ENCODE peak calls at places on chromosome 12, in eight cellular contexts. One of them, this sample, is unnamed.

GRCh38 chr12:7241404-7242005 is 52.0 kb downstream of the PEX5 start:
- DNase-seq in CD8-positive, alpha-beta T cell: no peak
- DNase-seq in AG09319: no peak
- DNase-seq in cardiac fibroblast: peak; percentile 58
- DNase-seq in glutamatergic neuron: no peak
- DNase-seq in GM12864: no peak
- DNase-seq in activated CD8-positive, alpha-beta T cell treated with anti-CD3 and anti-CD28 coated beads for 36 hours: no peak
- DNase-seq in fibroblast of mammary gland: peak; percentile 95
- DNase-seq in this sample: no peak

GRCh38 chr12:43292699-43293098 is 259.3 kb downstream of the ADAMTS20 start:
- DNase-seq in CD8-positive, alpha-beta T cell: no peak
- DNase-seq in cardiac fibroblast: peak; percentile 83
- DNase-seq in glutamatergic neuron: no peak
- DNase-seq in GM12864: no peak
- DNase-seq in activated CD8-positive, alpha-beta T cell treated with anti-CD3 and anti-CD28 coated beads for 36 hours: no peak
- DNase-seq in fibroblast of mammary gland: peak; percentile 77
- DNase-seq in AG09319: no peak
- DNase-seq in this sample: no peak

GRCh38 chr12:30823764-30824163 is 69.0 kb upstream of the CAPRIN2 start:
- DNase-seq in GM12864: no peak
- DNase-seq in cardiac fibroblast: no peak
- DNase-seq in activated CD8-positive, alpha-beta T cell treated with anti-CD3 and anti-CD28 coated beads for 36 hours: no peak
- DNase-seq in glutamatergic neuron: no peak
- DNase-seq in AG09319: no peak
- DNase-seq in fibroblast of mammary gland: no peak
- DNase-seq in CD8-positive, alpha-beta T cell: no peak
- DNase-seq in this sample: no peak

GRCh38 chr12:1595026-1595561 is 713 bp upstream of the FBXL14 start:
- DNase-seq in cardiac fibroblast: peak; percentile 55
- DNase-seq in GM12864: no peak
- DNase-seq in fibroblast of mammary gland: no peak
- DNase-seq in glutamatergic neuron: no peak
- DNase-seq in AG09319: no peak
- DNase-seq in CD8-positive, alpha-beta T cell: no peak
- DNase-seq in activated CD8-positive, alpha-beta T cell treated with anti-CD3 and anti-CD28 coated beads for 36 hours: no peak
- DNase-seq in this sample: no peak

GRCh38 chr12:111122458-111122878 is 202.1 kb upstream of the MYL2 start:
- DNase-seq in activated CD8-positive, alpha-beta T cell treated with anti-CD3 and anti-CD28 coated beads for 36 hours: no peak
- DNase-seq in AG09319: no peak
- DNase-seq in glutamatergic neuron: no peak
- DNase-seq in GM12864: no peak
- DNase-seq in CD8-positive, alpha-beta T cell: no peak
- DNase-seq in cardiac fibroblast: no peak
- DNase-seq in fibroblast of mammary gland: no peak
- DNase-seq in this sample: no peak

GRCh38 chr12:90102957-90103652 is 394.5 kb upstream of the ATP2B1 start:
- DNase-seq in activated CD8-positive, alpha-beta T cell treated with anti-CD3 and anti-CD28 coated beads for 36 hours: peak; percentile 39
- DNase-seq in AG09319: peak; percentile 12
- DNase-seq in fibroblast of mammary gland: peak; percentile 61
- DNase-seq in GM12864: peak; percentile 18
- DNase-seq in CD8-positive, alpha-beta T cell: peak; percentile 6
- DNase-seq in cardiac fibroblast: peak; percentile 68
- DNase-seq in glutamatergic neuron: no peak
- DNase-seq in this sample: peak; percentile 33

GRCh38 chr12:5874514-5874913 is 70.5 kb downstream of the ANO2 start:
- DNase-seq in AG09319: no peak
- DNase-seq in cardiac fibroblast: no peak
- DNase-seq in GM12864: no peak
- DNase-seq in CD8-positive, alpha-beta T cell: no peak
- DNase-seq in glutamatergic neuron: no peak
- DNase-seq in fibroblast of mammary gland: no peak
- DNase-seq in activated CD8-positive, alpha-beta T cell treated with anti-CD3 and anti-CD28 coated beads for 36 hours: no peak
- DNase-seq in this sample: no peak

GRCh38 chr12:89450922-89451321 is 73.7 kb downstream of the GALNT4 start:
- DNase-seq in AG09319: no peak
- DNase-seq in activated CD8-positive, alpha-beta T cell treated with anti-CD3 and anti-CD28 coated beads for 36 hours: no peak
- DNase-seq in fibroblast of mammary gland: no peak
- DNase-seq in GM12864: no peak
- DNase-seq in CD8-positive, alpha-beta T cell: no peak
- DNase-seq in cardiac fibroblast: peak; percentile 88
- DNase-seq in glutamatergic neuron: no peak
- DNase-seq in this sample: no peak

GRCh38 chr12:34598851-34599529 is 576.7 kb downstream of the ALG10 start:
- DNase-seq in activated CD8-positive, alpha-beta T cell treated with anti-CD3 and anti-CD28 coated beads for 36 hours: no peak
- DNase-seq in GM12864: no peak
- DNase-seq in cardiac fibroblast: no peak
- DNase-seq in glutamatergic neuron: no peak
- DNase-seq in AG09319: no peak
- DNase-seq in fibroblast of mammary gland: no peak
- DNase-seq in CD8-positive, alpha-beta T cell: no peak
- DNase-seq in this sample: peak; percentile 1

GRCh38 chr12:92061061-92061460 is 84.6 kb downstream of the BTG1 start:
- DNase-seq in glutamatergic neuron: no peak
- DNase-seq in cardiac fibroblast: no peak
- DNase-seq in activated CD8-positive, alpha-beta T cell treated with anti-CD3 and anti-CD28 coated beads for 36 hours: no peak
- DNase-seq in AG09319: no peak
- DNase-seq in CD8-positive, alpha-beta T cell: no peak
- DNase-seq in GM12864: no peak
- DNase-seq in fibroblast of mammary gland: no peak
- DNase-seq in this sample: no peak

GRCh38 chr12:95959107-95959506 is 16.0 kb downstream of the AMDHD1 start:
- DNase-seq in cardiac fibroblast: peak; percentile 28
- DNase-seq in glutamatergic neuron: no peak
- DNase-seq in AG09319: no peak
- DNase-seq in fibroblast of mammary gland: peak; percentile 19
- DNase-seq in activated CD8-positive, alpha-beta T cell treated with anti-CD3 and anti-CD28 coated beads for 36 hours: no peak
- DNase-seq in CD8-positive, alpha-beta T cell: no peak
- DNase-seq in GM12864: no peak
- DNase-seq in this sample: no peak

GRCh38 chr12:12909995-12910391 is 18.6 kb downstream of the GPRC5A start:
- DNase-seq in fibroblast of mammary gland: peak; percentile 58
- DNase-seq in glutamatergic neuron: no peak
- DNase-seq in cardiac fibroblast: no peak
- DNase-seq in activated CD8-positive, alpha-beta T cell treated with anti-CD3 and anti-CD28 coated beads for 36 hours: no peak
- DNase-seq in AG09319: no peak
- DNase-seq in CD8-positive, alpha-beta T cell: no peak
- DNase-seq in GM12864: no peak
- DNase-seq in this sample: no peak

GRCh38 chr12:2138871-2139308 is 86.1 kb downstream of the CACNA1C start:
- DNase-seq in GM12864: no peak
- DNase-seq in CD8-positive, alpha-beta T cell: no peak
- DNase-seq in activated CD8-positive, alpha-beta T cell treated with anti-CD3 and anti-CD28 coated beads for 36 hours: no peak
- DNase-seq in AG09319: no peak
- DNase-seq in fibroblast of mammary gland: no peak
- DNase-seq in glutamatergic neuron: no peak
- DNase-seq in cardiac fibroblast: peak; percentile 21
- DNase-seq in this sample: no peak

GRCh38 chr12:109291531-109292341 is 17.3 kb downstream of the FOXN4 start:
- DNase-seq in fibroblast of mammary gland: peak; percentile 14
- DNase-seq in activated CD8-positive, alpha-beta T cell treated with anti-CD3 and anti-CD28 coated beads for 36 hours: peak; percentile 14
- DNase-seq in cardiac fibroblast: peak; percentile 5
- DNase-seq in AG09319: peak; percentile 5
- DNase-seq in CD8-positive, alpha-beta T cell: no peak
- DNase-seq in glutamatergic neuron: peak; percentile 71
- DNase-seq in GM12864: no peak
- DNase-seq in this sample: no peak

DNA sequence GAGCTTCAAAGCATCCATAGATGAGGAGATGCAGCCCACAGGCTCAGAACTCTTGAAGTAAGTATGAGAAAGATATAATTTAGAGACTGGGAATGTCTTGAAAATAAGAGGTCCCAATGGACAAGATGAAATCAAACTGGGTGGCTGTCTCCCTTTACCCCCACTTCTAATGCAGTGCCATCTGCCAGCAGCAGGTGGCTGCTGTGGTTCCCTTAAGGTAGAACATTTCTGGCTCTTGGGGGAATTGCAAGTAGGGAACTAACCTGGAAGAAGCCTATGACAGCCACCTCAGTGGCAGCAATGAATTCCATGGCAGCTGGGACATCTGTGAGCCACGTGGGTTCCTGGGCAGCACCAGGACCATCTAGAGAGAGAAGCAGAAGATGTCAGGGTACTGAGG is 648 bp downstream of the ERP27 start:
- DNase-seq in glutamatergic neuron: no peak
- DNase-seq in AG09319: no peak
- DNase-seq in GM12864: no peak
- DNase-seq in fibroblast of mammary gland: no peak
- DNase-seq in activated CD8-positive, alpha-beta T cell treated with anti-CD3 and anti-CD28 coated beads for 36 hours: no peak
- DNase-seq in cardiac fibroblast: no peak
- DNase-seq in CD8-positive, alpha-beta T cell: no peak
- DNase-seq in this sample: no peak
- TF ChIP-seq CTCF in glutamatergic neuron: no peak
- TF ChIP-seq CTCF in AG09319: no peak
- TF ChIP-seq CTCF in GM12864: peak; percentile 54
- TF ChIP-seq CTCF in fibroblast of mammary gland: peak; percentile 13
- TF ChIP-seq CTCF in activated CD8-positive, alpha-beta T cell treated with anti-CD3 and anti-CD28 coated beads for 36 hours: no peak
- TF ChIP-seq CTCF in cardiac fibroblast: peak; percentile 17
- TF ChIP-seq CTCF in CD8-positive, alpha-beta T cell: peak; percentile 40
- TF ChIP-seq CTCF in this sample: peak; percentile 42

GRCh38 chr12:54045868-54046529 is 7.6 kb upstream of the HOXC4 start:
- DNase-seq in cardiac fibroblast: no peak
- DNase-seq in CD8-positive, alpha-beta T cell: no peak
- DNase-seq in glutamatergic neuron: no peak
- DNase-seq in fibroblast of mammary gland: no peak
- DNase-seq in activated CD8-positive, alpha-beta T cell treated with anti-CD3 and anti-CD28 coated beads for 36 hours: no peak
- DNase-seq in GM12864: no peak
- DNase-seq in AG09319: no peak
- DNase-seq in this sample: no peak
- TF ChIP-seq CTCF in cardiac fibroblast: no peak
- TF ChIP-seq CTCF in CD8-positive, alpha-beta T cell: no peak
- TF ChIP-seq CTCF in glutamatergic neuron: no peak
- TF ChIP-seq CTCF in fibroblast of mammary gland: no peak
- TF ChIP-seq CTCF in activated CD8-positive, alpha-beta T cell treated with anti-CD3 and anti-CD28 coated beads for 36 hours: no peak
- TF ChIP-seq CTCF in GM12864: no peak
- TF ChIP-seq CTCF in AG09319: no peak
- TF ChIP-seq CTCF in this sample: no peak

GRCh38 chr12:105980533-105980932 is 158.2 kb downstream of the NUAK1 start:
- DNase-seq in fibroblast of mammary gland: no peak
- DNase-seq in cardiac fibroblast: no peak
- DNase-seq in glutamatergic neuron: no peak
- DNase-seq in AG09319: no peak
- DNase-seq in GM12864: no peak
- DNase-seq in activated CD8-positive, alpha-beta T cell treated with anti-CD3 and anti-CD28 coated beads for 36 hours: no peak
- DNase-seq in CD8-positive, alpha-beta T cell: no peak
- DNase-seq in this sample: no peak

GRCh38 chr12:105985383-105985782 is 153.4 kb downstream of the NUAK1 start:
- DNase-seq in AG09319: no peak
- DNase-seq in GM12864: no peak
- DNase-seq in CD8-positive, alpha-beta T cell: no peak
- DNase-seq in fibroblast of mammary gland: no peak
- DNase-seq in glutamatergic neuron: no peak
- DNase-seq in cardiac fibroblast: no peak
- DNase-seq in activated CD8-positive, alpha-beta T cell treated with anti-CD3 and anti-CD28 coated beads for 36 hours: no peak
- DNase-seq in this sample: no peak

GRCh38 chr12:105982022-105982421 is 156.7 kb downstream of the NUAK1 start:
- DNase-seq in fibroblast of mammary gland: no peak
- DNase-seq in cardiac fibroblast: no peak
- DNase-seq in GM12864: no peak
- DNase-seq in AG09319: no peak
- DNase-seq in glutamatergic neuron: no peak
- DNase-seq in activated CD8-positive, alpha-beta T cell treated with anti-CD3 and anti-CD28 coated beads for 36 hours: no peak
- DNase-seq in CD8-positive, alpha-beta T cell: no peak
- DNase-seq in this sample: no peak

GRCh38 chr12:105986779-105987686 is 151.7 kb downstream of the NUAK1 start:
- DNase-seq in glutamatergic neuron: no peak
- DNase-seq in GM12864: no peak
- DNase-seq in activated CD8-positive, alpha-beta T cell treated with anti-CD3 and anti-CD28 coated beads for 36 hours: no peak
- DNase-seq in AG09319: no peak
- DNase-seq in fibroblast of mammary gland: peak; percentile 67
- DNase-seq in CD8-positive, alpha-beta T cell: no peak
- DNase-seq in cardiac fibroblast: peak; percentile 88
- DNase-seq in this sample: peak; percentile 14

DNA sequence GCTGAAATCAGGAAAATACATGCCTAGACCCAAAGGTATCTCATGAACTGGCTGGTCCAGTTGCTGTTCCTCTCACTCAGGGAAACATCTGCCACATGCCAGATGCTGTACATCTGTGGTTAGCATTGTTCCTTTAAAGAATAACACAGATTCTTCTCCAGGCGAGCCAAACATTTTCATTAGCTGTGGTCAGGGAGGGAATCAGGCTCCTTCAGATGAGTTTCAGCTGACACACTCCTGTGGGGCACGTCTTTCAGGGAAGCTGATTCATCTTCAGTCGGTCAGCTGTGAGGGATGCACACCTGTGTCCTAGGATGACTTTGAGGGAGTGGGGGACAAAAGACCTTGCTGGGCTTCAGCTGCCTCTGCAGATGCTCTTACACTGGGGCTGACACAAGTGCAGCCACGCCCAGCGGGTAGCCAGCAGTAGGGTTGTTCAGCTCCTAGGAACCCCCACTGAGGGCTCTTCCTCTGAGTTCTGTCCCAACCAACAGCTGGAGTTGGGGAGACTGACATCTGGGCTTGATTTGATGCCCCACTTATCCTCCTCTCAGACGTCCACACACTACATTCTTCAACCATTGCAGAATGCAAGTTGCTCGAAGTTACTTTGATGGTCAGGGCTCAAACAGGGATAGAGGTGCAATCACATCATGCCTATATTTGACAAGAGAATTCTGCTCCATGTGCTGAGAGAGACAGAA is 155.0 kb downstream of the NUAK1 start:
- DNase-seq in CD8-positive, alpha-beta T cell: no peak
- DNase-seq in GM12864: no peak
- DNase-seq in glutamatergic neuron: no peak
- DNase-seq in cardiac fibroblast: peak; percentile 94
- DNase-seq in AG09319: no peak
- DNase-seq in fibroblast of mammary gland: peak; percentile 57
- DNase-seq in activated CD8-positive, alpha-beta T cell treated with anti-CD3 and anti-CD28 coated beads for 36 hours: no peak
- DNase-seq in this sample: no peak
- TF ChIP-seq CTCF in CD8-positive, alpha-beta T cell: no peak
- TF ChIP-seq CTCF in GM12864: no peak
- TF ChIP-seq CTCF in glutamatergic neuron: no peak
- TF ChIP-seq CTCF in cardiac fibroblast: no peak
- TF ChIP-seq CTCF in AG09319: no peak
- TF ChIP-seq CTCF in fibroblast of mammary gland: no peak
- TF ChIP-seq CTCF in activated CD8-positive, alpha-beta T cell treated with anti-CD3 and anti-CD28 coated beads for 36 hours: no peak
- TF ChIP-seq CTCF in this sample: no peak

DNA sequence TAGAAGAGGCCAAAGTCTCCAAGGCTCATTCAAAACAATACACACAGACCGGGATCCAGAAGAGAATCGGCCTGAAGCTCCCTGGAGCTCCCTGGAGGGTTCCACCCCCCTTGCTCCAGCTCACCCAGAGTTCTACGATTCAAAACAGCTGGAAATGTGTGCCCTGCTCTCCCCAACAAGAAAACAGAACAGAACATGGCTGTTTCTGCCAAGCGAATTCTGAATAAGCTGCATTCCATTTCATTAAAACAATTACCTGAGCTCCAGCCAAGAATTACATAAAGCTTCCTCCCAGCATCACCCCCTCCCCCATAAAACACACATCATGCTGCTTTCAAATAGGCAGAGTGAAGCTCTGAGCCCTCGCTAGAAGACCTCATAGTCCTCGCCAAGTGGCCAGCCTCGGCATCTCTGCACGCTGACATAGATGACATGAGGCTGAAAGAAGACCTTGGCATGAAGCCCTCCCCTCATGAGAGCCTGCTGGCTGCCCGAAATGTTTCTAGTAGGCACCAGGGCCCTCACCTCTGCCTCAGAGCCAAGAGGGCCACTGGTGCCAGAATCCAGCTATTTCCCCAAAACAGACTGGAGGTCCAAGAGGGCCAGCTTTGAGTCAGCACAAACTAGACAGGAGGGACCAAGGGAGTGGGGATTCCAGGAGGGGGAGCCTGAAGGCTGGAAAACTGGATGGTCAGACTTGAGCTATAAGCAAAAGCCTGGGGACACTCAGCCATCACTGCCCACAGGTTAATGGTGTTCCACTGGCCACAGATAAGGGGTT is 8.3 kb downstream of the PXN start:
- DNase-seq in glutamatergic neuron: no peak
- DNase-seq in activated CD8-positive, alpha-beta T cell treated with anti-CD3 and anti-CD28 coated beads for 36 hours: no peak
- DNase-seq in cardiac fibroblast: peak; percentile 98
- DNase-seq in AG09319: peak; percentile 86
- DNase-seq in GM12864: no peak
- DNase-seq in CD8-positive, alpha-beta T cell: no peak
- DNase-seq in fibroblast of mammary gland: peak; percentile 96
- DNase-seq in this sample: no peak
- TF ChIP-seq CTCF in glutamatergic neuron: no peak
- TF ChIP-seq CTCF in activated CD8-positive, alpha-beta T cell treated with anti-CD3 and anti-CD28 coated beads for 36 hours: no peak
- TF ChIP-seq CTCF in cardiac fibroblast: peak; percentile 25
- TF ChIP-seq CTCF in AG09319: no peak
- TF ChIP-seq CTCF in GM12864: no peak
- TF ChIP-seq CTCF in CD8-positive, alpha-beta T cell: no peak
- TF ChIP-seq CTCF in fibroblast of mammary gland: no peak
- TF ChIP-seq CTCF in this sample: no peak

This sample was measured in GM13977.